ENCODE peak calls at places on chromosome 1, in six cellular contexts. Q, V, B, M, G and T are unnamed samples.

GRCh38 chr1:161013104-161013590 is 7.8 kb downstream of the F11R start:
- DNase-seq in Q (no peak), V (no peak), B (no peak), M (no peak), G (peak; percentile 21), T (no peak)

GRCh38 chr1:41691424-41691823 is 206.9 kb upstream of the EDN2 start:
- DNase-seq in Q (no peak), V (no peak), B (no peak), M (no peak), G (no peak), T (no peak)

GRCh38 chr1:203038217-203038741 is 12.0 kb downstream of the PPFIA4 start:
- DNase-seq in Q (no peak), V (peak; percentile 67), B (peak; percentile 18), M (no peak), G (peak; percentile 78), T (no peak)

GRCh38 chr1:205578780-205579571 is 52.8 kb downstream of the ELK4 start:
- DNase-seq in Q (no peak), V (no peak), B (peak; percentile 3), M (no peak), G (no peak), T (no peak)

GRCh38 chr1:21623411-21623961 is 45.7 kb downstream of the RAP1GAP start:
- DNase-seq in Q (no peak), V (no peak), B (peak; percentile 57), M (peak; percentile 82), G (no peak), T (no peak)

GRCh38 chr1:147292635-147293251 is 50.3 kb downstream of the CHD1L start:
- DNase-seq in Q (no peak), V (no peak), B (no peak), M (no peak), G (peak; percentile 99), T (peak; percentile 90)

GRCh38 chr1:160685266-160685665 is 26.4 kb downstream of the CD48 start:
- DNase-seq in Q (no peak), V (no peak), B (no peak), M (no peak), G (no peak), T (no peak)

GRCh38 chr1:218930879-218931278 is 242.8 kb upstream of the LYPLAL1 start:
- DNase-seq in Q (no peak), V (no peak), B (no peak), M (no peak), G (peak; percentile 78), T (peak; percentile 95)

GRCh38 chr1:25658791-25659431 is 42.3 kb downstream of the MAN1C1 start:
- DNase-seq in Q (no peak), V (no peak), B (peak; percentile 35), M (no peak), G (no peak), T (no peak)

GRCh38 chr1:66495490-66495889 is 38.5 kb upstream of the SGIP1 start:
- DNase-seq in Q (no peak), V (no peak), B (no peak), M (no peak), G (no peak), T (peak; percentile 69)

GRCh38 chr1:94486990-94487389 is 54.6 kb downstream of the F3 start:
- DNase-seq in Q (no peak), V (no peak), B (no peak), M (no peak), G (no peak), T (no peak)

GRCh38 chr1:31467005-31467674 is 54.1 kb downstream of the SERINC2 start:
- DNase-seq in Q (no peak), V (no peak), B (no peak), M (peak; percentile 55), G (no peak), T (no peak)

GRCh38 chr1:169105434-169106094 is 926 bp upstream of the ATP1B1 start:
- DNase-seq in Q (no peak), V (no peak), B (peak; percentile 96), M (peak; percentile 94), G (no peak), T (no peak)

GRCh38 chr1:111467805-111468716 is 5.7 kb upstream of the C1orf162 start:
- DNase-seq in Q (no peak), V (no peak), B (no peak), M (no peak), G (no peak), T (no peak)

GRCh38 chr1:235336903-235337302 is 8.5 kb downstream of the GGPS1 start:
- DNase-seq in Q (no peak), V (no peak), B (no peak), M (no peak), G (peak; percentile 39), T (no peak)

GRCh38 chr1:77316966-77317365 is 35.1 kb downstream of the AK5 start:
- DNase-seq in Q (no peak), V (no peak), B (no peak), M (no peak), G (peak; percentile 48), T (no peak)

GRCh38 chr1:229689273-229689672 is 63.2 kb downstream of the URB2 start:
- DNase-seq in Q (no peak), V (no peak), B (no peak), M (no peak), G (no peak), T (no peak)

GRCh38 chr1:68449901-68450300 is at the start of gene RPE65:
- DNase-seq in Q (no peak), V (no peak), B (no peak), M (peak; percentile 22), G (no peak), T (no peak)

GRCh38 chr1:55694297-55694696 is 479.1 kb upstream of the USP24 start:
- DNase-seq in Q (no peak), V (no peak), B (no peak), M (peak; percentile 74), G (peak; percentile 35), T (no peak)

GRCh38 chr1:226686440-226687436 is 52.3 kb downstream of the ITPKB start:
- DNase-seq in Q (no peak), V (no peak), B (no peak), M (no peak), G (no peak), T (no peak)

GRCh38 chr1:231376101-231376500 is 38.0 kb downstream of the SPRTN start:
- DNase-seq in Q (no peak), V (no peak), B (no peak), M (no peak), G (peak; percentile 32), T (no peak)

GRCh38 chr1:36175137-36176095 is 19.5 kb downstream of the MAP7D1 start:
- DNase-seq in Q (no peak), V (no peak), B (peak; percentile 66), M (no peak), G (peak; percentile 56), T (no peak)

GRCh38 chr1:9059944-9060744 is 9.3 kb downstream of the SLC2A5 start:
- DNase-seq in Q (no peak), V (no peak), B (no peak), M (no peak), G (no peak), T (no peak)

GRCh38 chr1:9057851-9058250 is 11.6 kb downstream of the SLC2A5 start:
- DNase-seq in Q (no peak), V (no peak), B (no peak), M (no peak), G (no peak), T (no peak)

GRCh38 chr1:9061949-9062555 is 7.4 kb downstream of the SLC2A5 start:
- DNase-seq in Q (no peak), V (no peak), B (no peak), M (no peak), G (no peak), T (no peak)

GRCh38 chr1:9061252-9061948 is 8.0 kb downstream of the SLC2A5 start:
- DNase-seq in Q (no peak), V (no peak), B (no peak), M (no peak), G (no peak), T (no peak)

GRCh38 chr1:9058465-9058864 is 11.0 kb downstream of the SLC2A5 start:
- DNase-seq in Q (no peak), V (no peak), B (no peak), M (no peak), G (peak; percentile 34), T (no peak)
- TF ChIP-seq CTCF in Q (no peak), V (no peak), B (peak; percentile 17), M (peak; percentile 28), G (peak; percentile 39), T (peak; percentile 63)

GRCh38 chr1:34745666-34746065 is 9.2 kb upstream of the GJB5 start:
- DNase-seq in Q (no peak), V (no peak), B (no peak), M (no peak), G (no peak), T (no peak)
- H3K4me3 ChIP-seq in Q (no peak overlapping the region), V (no peak overlapping the region), B (no peak overlapping the region), M (no peak overlapping the region), G (no peak overlapping the region), T (no peak overlapping the region)

DNA sequence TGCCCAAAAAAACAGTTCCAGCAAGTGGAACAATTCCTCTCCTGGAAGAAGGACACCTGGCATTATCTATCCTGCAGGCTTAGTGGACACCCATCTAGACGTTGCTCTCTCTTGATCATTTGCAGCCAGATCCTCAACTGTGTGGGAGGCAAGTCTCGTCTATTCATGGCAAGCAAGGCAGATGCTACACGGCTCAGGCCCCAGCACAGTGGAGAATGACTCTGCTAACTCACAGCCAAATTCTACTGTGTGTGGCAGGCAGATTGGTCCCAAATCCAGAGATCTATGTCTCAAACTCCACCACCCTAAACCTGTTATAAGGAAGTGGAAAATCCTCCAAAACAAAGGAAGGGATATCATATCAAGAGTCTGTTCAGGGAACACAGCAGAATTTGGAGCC is 7.0 kb downstream of the TNNT2 start:
- DNase-seq in Q (no peak), V (no peak), B (no peak), M (no peak), G (no peak), T (no peak)
- H3K36me3 ChIP-seq in Q (no peaks in the 10 kb centered on the region), V (no peaks in the 10 kb centered on the region), B (no peaks in the 10 kb centered on the region), M (no peaks in the 10 kb centered on the region), G (no peaks in the 10 kb centered on the region), T (no peaks in the 10 kb centered on the region)

GRCh38 chr1:156929596-156930238 is 9.3 kb downstream of the LRRC71 start:
- DNase-seq in Q (no peak), V (no peak), B (no peak), M (no peak), G (no peak), T (no peak)

GRCh38 chr1:156926175-156926574 is 5.7 kb downstream of the LRRC71 start:
- DNase-seq in Q (no peak), V (no peak), B (peak; percentile 70), M (peak; percentile 40), G (peak; percentile 56), T (peak; percentile 35)

GRCh38 chr1:156927215-156928042 is 7.0 kb downstream of the LRRC71 start:
- DNase-seq in Q (peak; percentile 39), V (no peak), B (peak; percentile 72), M (peak; percentile 88), G (peak; percentile 64), T (no peak)

GRCh38 chr1:156930483-156930882 is 10.1 kb downstream of the LRRC71 start:
- DNase-seq in Q (no peak), V (no peak), B (no peak), M (no peak), G (no peak), T (no peak)

DNA sequence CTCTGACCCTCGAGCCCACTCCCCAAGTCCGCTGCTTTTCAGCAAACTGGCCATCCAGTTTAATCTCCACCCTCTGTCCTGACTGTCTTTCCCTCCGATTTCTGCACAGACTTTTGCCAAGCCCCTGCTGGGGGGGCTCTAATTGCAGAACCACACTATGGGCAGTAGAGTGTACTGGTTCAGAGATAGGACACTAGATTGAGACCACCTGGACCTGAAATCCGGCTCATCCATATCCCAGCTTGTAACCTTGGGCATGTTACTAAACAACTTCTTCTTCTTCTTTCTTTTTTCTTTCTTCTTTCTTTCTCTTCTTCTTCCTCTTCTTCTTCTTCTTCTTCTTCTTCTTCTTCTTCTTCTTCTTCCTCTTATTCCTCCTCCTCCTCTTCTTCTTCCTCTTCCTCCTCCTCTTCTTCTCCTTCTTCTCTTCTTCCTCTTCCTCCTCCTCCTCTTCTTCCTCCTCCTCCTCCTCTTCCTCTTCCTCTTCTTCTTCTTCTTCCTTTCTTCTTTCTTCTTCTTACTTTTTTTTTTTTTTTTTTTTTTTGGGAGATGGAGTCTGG is 7.7 kb downstream of the LRRC71 start:
- DNase-seq in Q (no peak), V (no peak), B (no peak), M (no peak), G (no peak), T (no peak)
- TF ChIP-seq CTCF in Q (no peak), V (no peak), B (no peak), M (no peak), G (no peak), T (no peak)